ENCODE peak calls at places on chromosomes 2 and 18, in four cellular contexts. W is fibroblast of lung, I is GM20000, O is PC-9. V is an unnamed sample.

GRCh38 chr2:233470007-233470687 is 96.4 kb downstream of the USP40 start:
- DNase-seq in W (no peak), I (no peak), O (no peak), V (no peak)

GRCh38 chr18:23871410-23871809 is 143.1 kb upstream of the TTC39C start:
- DNase-seq in W (peak), I (peak), O (peak), V (peak)

GRCh38 chr2:237141556-237141955 is 55.9 kb downstream of the COPS8 start:
- DNase-seq in W (peak), I (no peak), O (no peak), V (no peak)

GRCh38 chr2:219557791-219558785 is 13.3 kb downstream of the OBSL1 start:
- DNase-seq in W (no peak), I (no peak), O (no peak), V (no peak)

GRCh38 chr2:99698896-99699295 is 209.1 kb upstream of the REV1 start:
- DNase-seq in W (peak), I (no peak), O (no peak), V (no peak)

GRCh38 chr2:198656869-198657268 is 800.9 kb downstream of the SATB2 start:
- DNase-seq in W (no peak), I (no peak), O (no peak), V (no peak)

GRCh38 chr2:238817382-238817781 is 30.5 kb upstream of the TWIST2 start:
- DNase-seq in W (no peak), I (no peak), O (no peak), V (no peak)

GRCh38 chr2:112137516-112138142 is 556 bp upstream of the FBLN7 start:
- DNase-seq in W (peak), I (peak), O (peak), V (peak)

GRCh38 chr2:177628817-177629216 is 236.2 kb downstream of the AGPS start:
- DNase-seq in W (no peak), I (no peak), O (no peak), V (no peak)

GRCh38 chr2:157934684-157935377 is 58.7 kb upstream of the ACVR1 start:
- DNase-seq in W (no peak), I (no peak), O (no peak), V (no peak)

GRCh38 chr18:44601447-44601846 is 79.2 kb upstream of the SETBP1 start:
- DNase-seq in W (peak), I (no peak), O (no peak), V (no peak)

GRCh38 chr18:67425724-67426123 is 90.8 kb downstream of the DSEL start:
- DNase-seq in W (peak), I (no peak), O (peak), V (no peak)

GRCh38 chr2:10274376-10274775 is 28.3 kb upstream of the HPCAL1 start:
- DNase-seq in W (no peak), I (no peak), O (no peak), V (no peak)

GRCh38 chr2:211503856-211504255 is 947.5 kb downstream of the CPS1 start:
- DNase-seq in W (no peak), I (no peak), O (no peak), V (no peak)

GRCh38 chr18:25587545-25587944 is 235.6 kb upstream of the ZNF521 start:
- DNase-seq in W (no peak), I (no peak), O (no peak), V (no peak)

GRCh38 chr2:119181391-119181790 is 22.8 kb upstream of the C1QL2 start:
- DNase-seq in W (no peak), I (no peak), O (no peak), V (no peak)

GRCh38 chr2:233072838-233073237 is 12.7 kb downstream of the INPP5D start:
- DNase-seq in W (no peak), I (no peak), O (no peak), V (no peak)

GRCh38 chr2:214193943-214194342 is 216.9 kb upstream of the VWC2L start:
- DNase-seq in W (peak), I (no peak), O (no peak), V (no peak)

GRCh38 chr2:12819098-12819465 is 102.3 kb downstream of the TRIB2 start:
- DNase-seq in W (peak), I (no peak), O (peak), V (no peak)

GRCh38 chr2:168198476-168199192 is 48.8 kb downstream of the STK39 start:
- DNase-seq in W (peak), I (no peak), O (no peak), V (no peak)

GRCh38 chr2:12501469-12502147 is 215.1 kb upstream of the TRIB2 start:
- DNase-seq in W (no peak), I (peak), O (no peak), V (peak)

GRCh38 chr2:8525582-8526402 is 156.1 kb upstream of the ID2 start:
- DNase-seq in W (peak), I (peak), O (peak), V (peak)

GRCh38 chr2:58140508-58141072 is 94.0 kb downstream of the VRK2 start:
- DNase-seq in W (peak), I (no peak), O (no peak), V (no peak)